ENCODE peak calls at places on chromosome 9, in ten cellular contexts. One of them, this sample, is unnamed.

GRCh38 chr9:90449213-90449925 is 193.3 kb downstream of the DIRAS2 start:
- DNase-seq in tibial artery: no peak
- DNase-seq in progenitor cell of endocrine pancreas: no peak
- DNase-seq in PC-9: no peak
- DNase-seq in A549: no peak
- DNase-seq in cardiac muscle cell: no peak
- DNase-seq in fibroblast of mammary gland: no peak
- DNase-seq in GM13977: no peak
- DNase-seq in mesothelial cell of epicardium: no peak
- DNase-seq in GM23338: no peak
- DNase-seq in this sample: no peak

GRCh38 chr9:69234683-69235082 is 60.6 kb downstream of the TJP2 start:
- DNase-seq in tibial artery: no peak
- DNase-seq in progenitor cell of endocrine pancreas: no peak
- DNase-seq in PC-9: no peak
- DNase-seq in A549: no peak
- DNase-seq in cardiac muscle cell: no peak
- DNase-seq in fibroblast of mammary gland: no peak
- DNase-seq in GM13977: no peak
- DNase-seq in mesothelial cell of epicardium: no peak
- DNase-seq in GM23338: no peak
- DNase-seq in this sample: no peak

GRCh38 chr9:95431286-95431685 is 85.5 kb downstream of the PTCH1 start:
- DNase-seq in tibial artery: no peak
- DNase-seq in progenitor cell of endocrine pancreas: no peak
- DNase-seq in PC-9: no peak
- DNase-seq in A549: no peak
- DNase-seq in cardiac muscle cell: no peak
- DNase-seq in fibroblast of mammary gland: no peak
- DNase-seq in GM13977: no peak
- DNase-seq in mesothelial cell of epicardium: no peak
- DNase-seq in GM23338: no peak
- DNase-seq in this sample: no peak

GRCh38 chr9:134385873-134386370 is 59.7 kb downstream of the RXRA start:
- DNase-seq in tibial artery: no peak
- DNase-seq in progenitor cell of endocrine pancreas: no peak
- DNase-seq in PC-9: no peak
- DNase-seq in A549: no peak
- DNase-seq in cardiac muscle cell: no peak
- DNase-seq in fibroblast of mammary gland: no peak
- DNase-seq in GM13977: no peak
- DNase-seq in mesothelial cell of epicardium: no peak
- DNase-seq in GM23338: no peak
- DNase-seq in this sample: no peak

GRCh38 chr9:123267481-123268239 is 726 bp downstream of the STRBP start:
- DNase-seq in tibial artery: peak
- DNase-seq in progenitor cell of endocrine pancreas: no peak
- DNase-seq in PC-9: no peak
- DNase-seq in A549: no peak
- DNase-seq in cardiac muscle cell: no peak
- DNase-seq in fibroblast of mammary gland: no peak
- DNase-seq in GM13977: peak
- DNase-seq in mesothelial cell of epicardium: no peak
- DNase-seq in GM23338: peak
- DNase-seq in this sample: no peak

GRCh38 chr9:135989722-135990467 is 28.7 kb upstream of the UBAC1 start:
- DNase-seq in tibial artery: no peak
- DNase-seq in progenitor cell of endocrine pancreas: no peak
- DNase-seq in PC-9: no peak
- DNase-seq in A549: no peak
- DNase-seq in cardiac muscle cell: no peak
- DNase-seq in fibroblast of mammary gland: no peak
- DNase-seq in GM13977: no peak
- DNase-seq in mesothelial cell of epicardium: no peak
- DNase-seq in GM23338: no peak
- DNase-seq in this sample: no peak

GRCh38 chr9:133250741-133251170 is 24.2 kb downstream of the ABO start:
- DNase-seq in tibial artery: no peak
- DNase-seq in progenitor cell of endocrine pancreas: no peak
- DNase-seq in PC-9: peak
- DNase-seq in A549: no peak
- DNase-seq in cardiac muscle cell: no peak
- DNase-seq in fibroblast of mammary gland: no peak
- DNase-seq in GM13977: no peak
- DNase-seq in mesothelial cell of epicardium: no peak
- DNase-seq in GM23338: no peak
- DNase-seq in this sample: no peak

GRCh38 chr9:86549434-86549833 is 195.2 kb upstream of the TUT7 start:
- DNase-seq in tibial artery: no peak
- DNase-seq in progenitor cell of endocrine pancreas: no peak
- DNase-seq in PC-9: no peak
- DNase-seq in A549: no peak
- DNase-seq in cardiac muscle cell: peak
- DNase-seq in fibroblast of mammary gland: peak
- DNase-seq in GM13977: no peak
- DNase-seq in mesothelial cell of epicardium: no peak
- DNase-seq in GM23338: no peak
- DNase-seq in this sample: peak

GRCh38 chr9:72315089-72315509 is 49.9 kb downstream of the ZFAND5 start:
- DNase-seq in tibial artery: peak
- DNase-seq in progenitor cell of endocrine pancreas: no peak
- DNase-seq in PC-9: peak
- DNase-seq in A549: peak
- DNase-seq in cardiac muscle cell: peak
- DNase-seq in fibroblast of mammary gland: peak
- DNase-seq in GM13977: no peak
- DNase-seq in mesothelial cell of epicardium: peak
- DNase-seq in GM23338: no peak
- DNase-seq in this sample: peak

GRCh38 chr9:77016111-77016525 is 3.3 kb upstream of the FOXB2 start:
- DNase-seq in tibial artery: no peak
- DNase-seq in progenitor cell of endocrine pancreas: no peak
- DNase-seq in PC-9: no peak
- DNase-seq in A549: no peak
- DNase-seq in cardiac muscle cell: no peak
- DNase-seq in fibroblast of mammary gland: no peak
- DNase-seq in GM13977: peak
- DNase-seq in mesothelial cell of epicardium: peak
- DNase-seq in GM23338: peak
- DNase-seq in this sample: no peak

GRCh38 chr9:124779368-124780059 is 2.6 kb downstream of the OLFML2A start:
- DNase-seq in tibial artery: peak
- DNase-seq in progenitor cell of endocrine pancreas: no peak
- DNase-seq in PC-9: peak
- DNase-seq in A549: peak
- DNase-seq in cardiac muscle cell: peak
- DNase-seq in fibroblast of mammary gland: peak
- DNase-seq in GM13977: no peak
- DNase-seq in mesothelial cell of epicardium: peak
- DNase-seq in GM23338: peak
- DNase-seq in this sample: peak

GRCh38 chr9:127976498-127976897 is 4.3 kb downstream of the EEIG1 start:
- DNase-seq in tibial artery: no peak
- DNase-seq in progenitor cell of endocrine pancreas: no peak
- DNase-seq in PC-9: no peak
- DNase-seq in A549: no peak
- DNase-seq in cardiac muscle cell: no peak
- DNase-seq in fibroblast of mammary gland: no peak
- DNase-seq in GM13977: no peak
- DNase-seq in mesothelial cell of epicardium: no peak
- DNase-seq in GM23338: no peak
- DNase-seq in this sample: no peak

GRCh38 chr9:127525426-127526188 is 74.3 kb downstream of the LRSAM1 start:
- DNase-seq in tibial artery: no peak
- DNase-seq in progenitor cell of endocrine pancreas: no peak
- DNase-seq in PC-9: no peak
- DNase-seq in A549: no peak
- DNase-seq in cardiac muscle cell: peak
- DNase-seq in fibroblast of mammary gland: peak
- DNase-seq in GM13977: no peak
- DNase-seq in mesothelial cell of epicardium: no peak
- DNase-seq in GM23338: peak
- DNase-seq in this sample: no peak

GRCh38 chr9:93240891-93241334 is 57.0 kb downstream of the WNK2 start:
- DNase-seq in tibial artery: no peak
- DNase-seq in progenitor cell of endocrine pancreas: no peak
- DNase-seq in PC-9: peak
- DNase-seq in A549: no peak
- DNase-seq in cardiac muscle cell: no peak
- DNase-seq in fibroblast of mammary gland: no peak
- DNase-seq in GM13977: no peak
- DNase-seq in mesothelial cell of epicardium: no peak
- DNase-seq in GM23338: no peak
- DNase-seq in this sample: no peak

GRCh38 chr9:98289811-98290210 is 34.4 kb upstream of the TBC1D2 start:
- DNase-seq in tibial artery: no peak
- DNase-seq in progenitor cell of endocrine pancreas: no peak
- DNase-seq in PC-9: no peak
- DNase-seq in A549: no peak
- DNase-seq in cardiac muscle cell: no peak
- DNase-seq in fibroblast of mammary gland: no peak
- DNase-seq in GM13977: no peak
- DNase-seq in mesothelial cell of epicardium: no peak
- DNase-seq in GM23338: no peak
- DNase-seq in this sample: no peak

GRCh38 chr9:23826120-23826629 is at the start of gene ELAVL2:
- DNase-seq in tibial artery: peak
- DNase-seq in progenitor cell of endocrine pancreas: peak
- DNase-seq in PC-9: peak
- DNase-seq in A549: peak
- DNase-seq in cardiac muscle cell: peak
- DNase-seq in fibroblast of mammary gland: peak
- DNase-seq in GM13977: no peak
- DNase-seq in mesothelial cell of epicardium: peak
- DNase-seq in GM23338: peak
- DNase-seq in this sample: peak

GRCh38 chr9:92986175-92987110 is 39.1 kb downstream of the FGD3 start:
- DNase-seq in tibial artery: no peak
- DNase-seq in progenitor cell of endocrine pancreas: no peak
- DNase-seq in PC-9: no peak
- DNase-seq in A549: no peak
- DNase-seq in cardiac muscle cell: peak
- DNase-seq in fibroblast of mammary gland: peak
- DNase-seq in GM13977: no peak
- DNase-seq in mesothelial cell of epicardium: no peak
- DNase-seq in GM23338: peak
- DNase-seq in this sample: no peak

GRCh38 chr9:111720170-111720569 is 58.8 kb downstream of the GNG10 start:
- DNase-seq in tibial artery: no peak
- DNase-seq in progenitor cell of endocrine pancreas: no peak
- DNase-seq in PC-9: no peak
- DNase-seq in A549: no peak
- DNase-seq in cardiac muscle cell: peak
- DNase-seq in fibroblast of mammary gland: peak
- DNase-seq in GM13977: no peak
- DNase-seq in mesothelial cell of epicardium: no peak
- DNase-seq in GM23338: no peak
- DNase-seq in this sample: no peak
- TF ChIP-seq CTCF in tibial artery: no peak
- TF ChIP-seq CTCF in progenitor cell of endocrine pancreas: no peak
- TF ChIP-seq CTCF in PC-9: peak
- TF ChIP-seq CTCF in A549: no peak
- TF ChIP-seq CTCF in cardiac muscle cell: peak
- TF ChIP-seq CTCF in fibroblast of mammary gland: peak
- TF ChIP-seq CTCF in GM13977: no peak
- TF ChIP-seq CTCF in mesothelial cell of epicardium: no peak
- TF ChIP-seq CTCF in GM23338: peak
- TF ChIP-seq CTCF in this sample: no peak

GRCh38 chr9:112970939-112971338 is 41.1 kb downstream of the ZNF883 start:
- DNase-seq in tibial artery: no peak
- DNase-seq in progenitor cell of endocrine pancreas: no peak
- DNase-seq in PC-9: no peak
- DNase-seq in A549: no peak
- DNase-seq in cardiac muscle cell: peak
- DNase-seq in fibroblast of mammary gland: peak
- DNase-seq in GM13977: no peak
- DNase-seq in mesothelial cell of epicardium: no peak
- DNase-seq in GM23338: peak
- DNase-seq in this sample: peak

GRCh38 chr9:112969730-112970129 is 42.3 kb downstream of the ZNF883 start:
- DNase-seq in tibial artery: no peak
- DNase-seq in progenitor cell of endocrine pancreas: no peak
- DNase-seq in PC-9: no peak
- DNase-seq in A549: no peak
- DNase-seq in cardiac muscle cell: no peak
- DNase-seq in fibroblast of mammary gland: no peak
- DNase-seq in GM13977: no peak
- DNase-seq in mesothelial cell of epicardium: no peak
- DNase-seq in GM23338: no peak
- DNase-seq in this sample: no peak

DNA sequence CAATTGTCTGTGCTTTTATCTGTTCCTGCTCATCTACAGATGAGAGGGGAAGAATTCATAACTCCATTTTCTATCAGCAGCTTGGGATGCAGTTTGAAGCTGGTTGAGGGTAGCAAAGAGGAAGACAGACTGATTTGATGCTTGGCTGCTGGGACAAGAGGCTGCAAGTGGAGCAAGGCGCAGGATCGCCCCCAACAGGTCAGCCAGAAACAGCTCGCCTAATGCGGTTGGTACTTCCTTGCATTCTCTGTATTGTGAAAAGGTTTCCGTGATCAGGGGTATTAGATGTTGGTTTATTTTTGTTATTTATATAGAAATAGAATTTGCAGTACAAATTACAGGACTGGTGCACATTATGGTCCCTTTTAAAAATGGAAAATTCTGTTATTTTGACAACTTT is 40.6 kb downstream of the ZNF883 start:
- DNase-seq in tibial artery: no peak
- DNase-seq in progenitor cell of endocrine pancreas: no peak
- DNase-seq in PC-9: no peak
- DNase-seq in A549: no peak
- DNase-seq in cardiac muscle cell: peak
- DNase-seq in fibroblast of mammary gland: peak
- DNase-seq in GM13977: no peak
- DNase-seq in mesothelial cell of epicardium: no peak
- DNase-seq in GM23338: peak
- DNase-seq in this sample: peak
- TF ChIP-seq CTCF in tibial artery: no peak
- TF ChIP-seq CTCF in progenitor cell of endocrine pancreas: peak
- TF ChIP-seq CTCF in PC-9: peak
- TF ChIP-seq CTCF in A549: no peak
- TF ChIP-seq CTCF in cardiac muscle cell: peak
- TF ChIP-seq CTCF in fibroblast of mammary gland: peak
- TF ChIP-seq CTCF in GM13977: peak
- TF ChIP-seq CTCF in mesothelial cell of epicardium: no peak
- TF ChIP-seq CTCF in GM23338: peak
- TF ChIP-seq CTCF in this sample: peak

GRCh38 chr9:88942411-88942810 is 48.9 kb upstream of the S1PR3 start:
- DNase-seq in tibial artery: no peak
- DNase-seq in progenitor cell of endocrine pancreas: no peak
- DNase-seq in PC-9: peak
- DNase-seq in A549: no peak
- DNase-seq in cardiac muscle cell: no peak
- DNase-seq in fibroblast of mammary gland: no peak
- DNase-seq in GM13977: no peak
- DNase-seq in mesothelial cell of epicardium: no peak
- DNase-seq in GM23338: no peak
- DNase-seq in this sample: no peak
- TF ChIP-seq CTCF in tibial artery: no peak
- TF ChIP-seq CTCF in progenitor cell of endocrine pancreas: no peak
- TF ChIP-seq CTCF in PC-9: no peak
- TF ChIP-seq CTCF in A549: no peak
- TF ChIP-seq CTCF in cardiac muscle cell: no peak
- TF ChIP-seq CTCF in fibroblast of mammary gland: no peak
- TF ChIP-seq CTCF in GM13977: no peak
- TF ChIP-seq CTCF in mesothelial cell of epicardium: no peak
- TF ChIP-seq CTCF in GM23338: no peak
- TF ChIP-seq CTCF in this sample: no peak

GRCh38 chr9:70422371-70423043 is 8.1 kb upstream of the KLF9 start:
- DNase-seq in tibial artery: peak
- DNase-seq in progenitor cell of endocrine pancreas: no peak
- DNase-seq in PC-9: no peak
- DNase-seq in A549: no peak
- DNase-seq in cardiac muscle cell: no peak
- DNase-seq in fibroblast of mammary gland: no peak
- DNase-seq in GM13977: no peak
- DNase-seq in mesothelial cell of epicardium: no peak
- DNase-seq in GM23338: no peak
- DNase-seq in this sample: no peak
- TF ChIP-seq CTCF in tibial artery: no peak
- TF ChIP-seq CTCF in progenitor cell of endocrine pancreas: no peak
- TF ChIP-seq CTCF in PC-9: no peak
- TF ChIP-seq CTCF in A549: no peak
- TF ChIP-seq CTCF in cardiac muscle cell: no peak
- TF ChIP-seq CTCF in fibroblast of mammary gland: no peak
- TF ChIP-seq CTCF in GM13977: no peak
- TF ChIP-seq CTCF in mesothelial cell of epicardium: no peak
- TF ChIP-seq CTCF in GM23338: no peak
- TF ChIP-seq CTCF in this sample: no peak